ENCODE peak calls at places on chromosomes 11 and 22, in five cellular contexts. X is fibroblast of lung; F is naive thymus-derived CD4-positive, alpha-beta T cell; B is GM23248; O is BJ. G is an unnamed sample. For H3K36me3, the result is how much of the 10 kb centered on the place peaks cover.

GRCh38 chr11:66211100-66211499 is 57.3 kb upstream of the RAB1B start:
- DNase-seq in X (no peak), F (no peak), B (no peak), O (no peak), G (no peak)

GRCh38 chr22:42688241-42688913 is 32.3 kb downstream of the A4GALT start:
- DNase-seq in X (peak), F (no peak), B (peak), O (peak), G (peak)

GRCh38 chr22:25899566-25899965 is 157.6 kb downstream of the MYO18B start:
- DNase-seq in X (no peak), F (no peak), B (no peak), O (no peak), G (no peak)

GRCh38 chr11:7292902-7293301 is 41.2 kb downstream of the SYT9 start:
- DNase-seq in X (no peak), F (no peak), B (no peak), O (no peak), G (no peak)

GRCh38 chr11:60485987-60486386 is 6.6 kb upstream of the MS4A12 start:
- DNase-seq in X (no peak), F (no peak), B (no peak), O (no peak), G (no peak)

GRCh38 chr22:36741204-36741793 is 34.6 kb downstream of the IFT27 start:
- DNase-seq in X (peak), F (no peak), B (peak), O (no peak), G (no peak)

GRCh38 chr11:74256370-74257133 is 54.9 kb downstream of the P4HA3 start:
- DNase-seq in X (no peak), F (no peak), B (peak), O (no peak), G (no peak)

GRCh38 chr11:120303004-120303637 is 22.0 kb upstream of the TLCD5 start:
- DNase-seq in X (peak), F (peak), B (peak), O (no peak), G (peak)

GRCh38 chr11:47004595-47005033 is 68.1 kb downstream of the CSTPP1 start:
- DNase-seq in X (peak), F (peak), B (peak), O (peak), G (peak)

GRCh38 chr22:40757071-40757470 is 62.1 kb downstream of the SLC25A17 start:
- DNase-seq in X (no peak), F (no peak), B (peak), O (no peak), G (no peak)

GRCh38 chr22:49880281-49880680 is 26.6 kb downstream of the ZBED4 start:
- DNase-seq in X (no peak), F (no peak), B (no peak), O (no peak), G (no peak)

GRCh38 chr11:126257764-126258163 is 10.9 kb downstream of the SRPRA start:
- DNase-seq in X (peak), F (no peak), B (peak), O (peak), G (no peak)

GRCh38 chr11:134670961-134671370 is 258.9 kb upstream of the B3GAT1 start:
- DNase-seq in X (no peak), F (no peak), B (no peak), O (no peak), G (no peak)

GRCh38 chr11:33698921-33699320 is 1.7 kb downstream of the C11orf91 start:
- DNase-seq in X (no peak), F (no peak), B (no peak), O (no peak), G (no peak)

GRCh38 chr11:78313181-78313788 is 104.3 kb downstream of the GAB2 start:
- DNase-seq in X (peak), F (no peak), B (peak), O (no peak), G (peak)

GRCh38 chr22:24554316-24555159 is at the start of gene GUCD1:
- DNase-seq in X (peak), F (peak), B (peak), O (no peak), G (peak)

GRCh38 chr11:35237345-35237744 is 98.4 kb downstream of the CD44 start:
- DNase-seq in X (no peak), F (no peak), B (no peak), O (no peak), G (no peak)

GRCh38 chr11:35853871-35854270 is 90.0 kb upstream of the LDLRAD3 start:
- DNase-seq in X (no peak), F (no peak), B (no peak), O (no peak), G (no peak)

GRCh38 chr22:37182101-37182948 is 5.7 kb downstream of the C1QTNF6 start:
- DNase-seq in X (no peak), F (no peak), B (no peak), O (no peak), G (no peak)

GRCh38 chr11:23711981-23712380 is 784.9 kb upstream of the LUZP2 start:
- DNase-seq in X (no peak), F (no peak), B (no peak), O (no peak), G (no peak)

GRCh38 chr11:132464939-132465338 is 1067.4 kb downstream of the OPCML start:
- DNase-seq in X (no peak), F (no peak), B (peak), O (no peak), G (no peak)

GRCh38 chr22:45185718-45186511 is 22.2 kb downstream of the NUP50 start:
- DNase-seq in X (no peak), F (no peak), B (peak), O (no peak), G (no peak)
- H3K36me3 ChIP-seq in X (under half), F (half or more), B (under half), O (under half), G (half or more)

GRCh38 chr11:61780581-61781162 is 11.7 kb downstream of the TMEM258 start:
- DNase-seq in X (no peak), F (no peak), B (no peak), O (no peak), G (no peak)
- H3K36me3 ChIP-seq in X (under half), F (under half), B (under half), O (under half), G (under half)

GRCh38 chr11:82038151-82038550 is 695.5 kb downstream of the FAM181B start:
- DNase-seq in X (no peak), F (no peak), B (no peak), O (no peak), G (no peak)
- H3K36me3 ChIP-seq in X (under half), F (under half), B (under half), O (under half), G (under half)

GRCh38 chr11:39367526-39367925 is 2091.9 kb downstream of the LRRC4C start:
- DNase-seq in X (no peak), F (no peak), B (no peak), O (no peak), G (no peak)
- H3K36me3 ChIP-seq in X (under half), F (under half), B (under half), O (under half), G (under half)

GRCh38 chr11:68596231-68596630 is 88.1 kb upstream of the GAL start:
- DNase-seq in X (no peak), F (no peak), B (no peak), O (no peak), G (no peak)

GRCh38 chr11:68594123-68594522 is 90.2 kb upstream of the GAL start:
- DNase-seq in X (no peak), F (no peak), B (no peak), O (no peak), G (no peak)

GRCh38 chr11:68589817-68590216 is 94.5 kb upstream of the GAL start:
- DNase-seq in X (no peak), F (no peak), B (no peak), O (no peak), G (no peak)

GRCh38 chr11:68591719-68592118 is 92.6 kb upstream of the GAL start:
- DNase-seq in X (no peak), F (no peak), B (no peak), O (no peak), G (no peak)

DNA sequence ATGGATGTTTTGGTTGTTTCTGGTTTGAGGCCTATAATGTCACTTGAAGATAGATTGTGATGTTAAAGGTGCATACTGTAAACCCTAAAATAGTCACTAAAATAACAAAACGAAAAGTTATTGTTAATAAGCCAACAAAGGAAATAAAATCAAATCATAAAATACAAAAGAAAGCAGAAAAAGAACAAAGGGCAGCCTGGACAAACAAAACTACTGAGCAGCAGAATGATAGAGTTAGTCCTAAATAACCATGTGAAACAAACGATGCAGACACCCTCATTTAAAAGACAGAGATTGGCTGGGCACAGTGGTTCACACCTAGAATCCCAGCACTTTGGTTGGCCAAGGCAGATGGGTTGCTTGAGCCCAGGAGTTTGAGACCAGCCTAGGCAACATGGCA is 90.9 kb upstream of the GAL start:
- DNase-seq in X (no peak), F (no peak), B (no peak), O (no peak), G (no peak)
- H3K36me3 ChIP-seq in X (under half), F (half or more), B (half or more), O (under half), G (half or more)

DNA sequence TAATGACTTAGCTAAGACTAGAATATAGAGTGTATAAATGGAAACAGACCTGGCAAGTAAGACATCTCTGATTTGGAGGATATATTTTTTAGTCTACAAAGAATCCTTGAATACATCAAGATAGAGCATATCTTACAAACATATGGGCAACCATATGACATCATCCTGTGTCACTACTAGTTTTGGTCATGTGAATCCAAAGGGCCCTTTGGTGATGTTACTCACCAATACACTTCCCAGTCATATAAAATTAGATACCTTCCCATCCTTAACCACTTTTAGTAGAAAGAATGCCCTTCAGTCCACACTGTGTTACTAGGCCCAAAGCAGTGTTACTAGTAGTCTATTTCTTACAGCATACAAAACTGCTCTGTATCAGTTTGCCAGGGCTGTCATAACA is 31.6 kb downstream of the GRIA4 start:
- DNase-seq in X (no peak), F (no peak), B (no peak), O (no peak), G (no peak)
- H3K36me3 ChIP-seq in X (under half), F (under half), B (under half), O (under half), G (under half)

GRCh38 chr22:19471572-19471971 is 7.4 kb downstream of the UFD1 start:
- DNase-seq in X (no peak), F (no peak), B (no peak), O (no peak), G (no peak)
- H3K36me3 ChIP-seq in X (under half), F (half or more), B (under half), O (under half), G (half or more)

GRCh38 chr11:971092-971690 is 45.5 kb downstream of the AP2A2 start:
- DNase-seq in X (no peak), F (no peak), B (no peak), O (no peak), G (no peak)

GRCh38 chr11:971731-972365 is 46.2 kb downstream of the AP2A2 start:
- DNase-seq in X (no peak), F (no peak), B (no peak), O (no peak), G (no peak)

GRCh38 chr11:975824-976223 is 50.2 kb downstream of the AP2A2 start:
- DNase-seq in X (peak), F (no peak), B (peak), O (no peak), G (peak)

GRCh38 chr11:972812-973211 is 47.1 kb downstream of the AP2A2 start:
- DNase-seq in X (no peak), F (no peak), B (no peak), O (no peak), G (no peak)

GRCh38 chr11:973237-973636 is 47.6 kb downstream of the AP2A2 start:
- DNase-seq in X (no peak), F (no peak), B (no peak), O (no peak), G (no peak)
- H3K36me3 ChIP-seq in X (under half), F (half or more), B (under half), O (under half), G (under half)

GRCh38 chr22:31892080-31892433 is 52.3 kb upstream of the YWHAH start:
- DNase-seq in X (no peak), F (no peak), B (no peak), O (no peak), G (no peak)
- H3K36me3 ChIP-seq in X (under half), F (under half), B (under half), O (under half), G (under half)

GRCh38 chr22:19360300-19360792 is 68.8 kb upstream of the CLTCL1 start:
- DNase-seq in X (no peak), F (no peak), B (no peak), O (no peak), G (no peak)
- H3K36me3 ChIP-seq in X (under half), F (half or more), B (under half), O (under half), G (half or more)